ENCODE peak calls at places on chromosome 14, in six cellular contexts. S is H1, O is neuronal stem cell, E is IMR-90, L is H9, N is mesenchymal stem cell. P is an unnamed sample.

GRCh38 chr14:64293976-64294671 is at the start of gene ESR2:
- DNase-seq in S (peak; percentile 73), O (peak; percentile 48), E (peak; percentile 36), L (peak; percentile 56), N (peak; percentile 60), P (peak; percentile 23)

GRCh38 chr14:66315548-66315947 is 170.6 kb upstream of the CCDC196 start:
- DNase-seq in S (peak; percentile 46), O (no peak), E (no peak), L (peak; percentile 38), N (no peak), P (no peak)

GRCh38 chr14:63155511-63156189 is 48.6 kb upstream of the RHOJ start:
- DNase-seq in S (no peak), O (no peak), E (peak; percentile 68), L (no peak), N (no peak), P (peak; percentile 23)

GRCh38 chr14:78921856-78922255 is 751.7 kb downstream of the NRXN3 start:
- DNase-seq in S (no peak), O (no peak), E (peak; percentile 88), L (no peak), N (peak; percentile 52), P (no peak)

GRCh38 chr14:104184911-104185499 is 46.6 kb downstream of the KIF26A start:
- DNase-seq in S (no peak), O (no peak), E (no peak), L (no peak), N (peak; percentile 6), P (no peak)

GRCh38 chr14:80669416-80669815 is 272.1 kb downstream of the CEP128 start:
- DNase-seq in S (no peak), O (no peak), E (peak; percentile 47), L (no peak), N (no peak), P (no peak)

GRCh38 chr14:74425525-74426201 is 347 bp downstream of the SYNDIG1L start:
- DNase-seq in S (peak; percentile 94), O (peak; percentile 78), E (no peak), L (peak; percentile 75), N (peak; percentile 21), P (peak; percentile 69)

GRCh38 chr14:72801381-72801812 is 92.5 kb downstream of the DPF3 start:
- DNase-seq in S (no peak), O (no peak), E (peak; percentile 99), L (no peak), N (peak; percentile 81), P (peak; percentile 84)

GRCh38 chr14:84998216-84998615 is 531.7 kb upstream of the FLRT2 start:
- DNase-seq in S (no peak), O (no peak), E (no peak), L (no peak), N (no peak), P (no peak)

GRCh38 chr14:99595034-99595433 is 9.0 kb downstream of the CCDC85C start:
- DNase-seq in S (no peak), O (no peak), E (no peak), L (no peak), N (no peak), P (no peak)

GRCh38 chr14:81211844-81212243 is 8.9 kb downstream of the GTF2A1 start:
- DNase-seq in S (no peak), O (no peak), E (peak; percentile 17), L (no peak), N (peak; percentile 44), P (peak; percentile 37)

GRCh38 chr14:53273671-53274072 is 120.5 kb upstream of the DDHD1 start:
- DNase-seq in S (no peak), O (no peak), E (peak; percentile 10), L (no peak), N (no peak), P (no peak)

GRCh38 chr14:102949062-102949800 is 26.8 kb downstream of the AMN start:
- DNase-seq in S (no peak), O (no peak), E (peak; percentile 58), L (no peak), N (peak; percentile 62), P (peak; percentile 23)
- H3K14ac ChIP-seq in S (no peak overlapping the region), O (no peak overlapping the region), E (peak overlapping the region; percentile 36), L (no peak overlapping the region), N (no peak overlapping the region), P (no peak overlapping the region)

DNA sequence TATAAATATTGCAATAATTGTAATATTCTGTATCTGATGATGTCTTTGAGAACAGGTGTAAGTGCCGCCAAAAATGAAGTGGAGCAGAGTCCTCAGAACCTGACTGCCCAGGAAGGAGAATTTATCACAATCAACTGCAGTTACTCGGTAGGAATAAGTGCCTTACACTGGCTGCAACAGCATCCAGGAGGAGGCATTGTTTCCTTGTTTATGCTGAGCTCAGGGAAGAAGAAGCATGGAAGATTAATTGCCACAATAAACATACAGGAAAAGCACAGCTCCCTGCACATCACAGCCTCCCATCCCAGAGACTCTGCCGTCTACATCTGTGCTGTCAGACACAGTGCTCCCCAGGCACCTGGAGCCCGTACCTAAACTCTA is 268.7 kb downstream of the DAD1 start:
- DNase-seq in S (no peak), O (no peak), E (no peak), L (no peak), N (no peak), P (no peak)
- H3K14ac ChIP-seq in S (no peak overlapping the region), O (no peak overlapping the region), E (no peak overlapping the region), L (no peak overlapping the region), N (no peak overlapping the region), P (no peak overlapping the region)

GRCh38 chr14:32012571-32012970 is 64.5 kb upstream of the ARHGAP5 start:
- DNase-seq in S (no peak), O (no peak), E (no peak), L (no peak), N (no peak), P (no peak)
- H3K14ac ChIP-seq in S (no peak overlapping the region), O (no peak overlapping the region), E (no peak overlapping the region), L (no peak overlapping the region), N (no peak overlapping the region), P (no peak overlapping the region)

DNA sequence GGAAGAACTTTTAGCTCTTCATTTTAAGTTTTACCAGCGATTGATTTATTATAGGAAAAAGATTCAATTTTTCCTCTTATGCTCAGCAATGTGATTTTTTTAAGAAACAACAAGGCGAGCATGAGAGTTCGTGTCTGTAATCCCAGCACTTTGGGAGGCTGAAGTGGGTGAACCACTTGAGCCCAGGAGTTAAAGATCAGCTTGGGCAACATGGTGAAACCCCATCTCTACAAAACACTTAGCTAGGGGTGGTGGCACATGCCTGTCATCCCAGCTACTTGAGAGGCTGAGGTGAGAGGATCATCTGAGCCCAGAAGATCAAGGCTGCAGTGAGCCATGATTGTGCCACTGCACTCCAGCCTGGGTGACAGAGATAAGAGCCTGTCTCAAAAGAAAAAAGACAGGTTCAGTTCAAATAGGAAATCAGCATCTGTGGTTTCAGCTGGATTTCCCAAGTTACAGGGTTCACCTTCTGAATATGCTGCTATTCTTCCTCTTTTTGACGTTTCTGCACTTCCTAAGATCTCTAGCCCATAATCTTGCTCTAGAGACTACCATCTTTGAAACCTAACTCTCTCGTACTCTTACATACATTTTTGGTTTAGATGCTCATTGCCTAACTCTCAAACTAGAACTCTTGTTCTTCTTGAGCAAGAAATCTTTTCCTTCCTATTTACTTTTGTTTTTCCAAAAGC is 274.7 kb downstream of the SEC23A start:
- DNase-seq in S (no peak), O (no peak), E (no peak), L (no peak), N (no peak), P (no peak)
- H3K14ac ChIP-seq in S (no peak overlapping the region), O (no peak overlapping the region), E (no peak overlapping the region), L (no peak overlapping the region), N (no peak overlapping the region), P (no peak overlapping the region)

GRCh38 chr14:93987815-93988476 is 9.2 kb upstream of the CCDC197 start:
- DNase-seq in S (no peak), O (no peak), E (no peak), L (peak; percentile 69), N (no peak), P (no peak)
- H3K14ac ChIP-seq in S (no peak overlapping the region), O (no peak overlapping the region), E (no peak overlapping the region), L (no peak overlapping the region), N (no peak overlapping the region), P (no peak overlapping the region)

GRCh38 chr14:23066855-23067744 is 9.8 kb upstream of the CDH24 start:
- DNase-seq in S (no peak), O (no peak), E (no peak), L (no peak), N (no peak), P (no peak)
- H3K14ac ChIP-seq in S (no peak overlapping the region), O (no peak overlapping the region), E (no peak overlapping the region), L (no peak overlapping the region), N (no peak overlapping the region), P (no peak overlapping the region)